ENCODE peak calls at places on chromosome 11, in ten cellular contexts. D is GM12891; O is epithelial cell of esophagus; E is heart left ventricle; C is activated CD4-positive, alpha-beta T cell treated with anti-CD3 and anti-CD28 coated beads, Interleukin-2, amount 10 ng/mL, durations not matched to agents 7 days and 5 days; Z is uterus; A is stimulated activated CD4-positive, alpha-beta T cell treated with anti-CD3 and anti-CD28 coated beads, Interleukin-2, amount 100 ng/mL, for 48 hours; P is RPMI7951; L is NCI-H2081; H is sciatic nerve. V is an unnamed sample.
A peak's percentile ranks its signal among the peaks of the same experiment; 100 is the strongest.

GRCh38 chr11:73143126-73143838 is 1.2 kb upstream of the FCHSD2 start:
- DNase-seq in P (no peak), L (no peak), D (no peak), H (no peak), O (peak; percentile 9), E (no peak), C (no peak), Z (no peak), A (no peak), V (no peak)

GRCh38 chr11:44400431-44400830 is 90.5 kb upstream of the ALX4 start:
- DNase-seq in D (no peak), O (no peak), H (no peak), E (no peak), Z (no peak), C (no peak), L (no peak), A (no peak), P (no peak), V (no peak)

GRCh38 chr11:112002491-112003216 is 22.6 kb upstream of the DLAT start:
- DNase-seq in A (no peak), E (no peak), Z (no peak), C (no peak), P (no peak), H (no peak), L (no peak), O (no peak), D (no peak), V (no peak)

GRCh38 chr11:120798854-120799253 is 225.0 kb upstream of the TBCEL start:
- DNase-seq in L (no peak), Z (no peak), A (no peak), O (no peak), E (no peak), P (no peak), H (no peak), D (no peak), C (no peak), V (no peak)

GRCh38 chr11:2789791-2790580 is 90.2 kb upstream of the KCNQ1OT1 start:
- DNase-seq in D (no peak), O (no peak), Z (peak; percentile 11), C (no peak), E (peak; percentile 13), L (no peak), H (peak; percentile 49), A (no peak), P (no peak), V (no peak)

GRCh38 chr11:2511421-2512369 is 66.9 kb downstream of the KCNQ1 start:
- DNase-seq in A (no peak), E (peak; percentile 72), Z (peak; percentile 13), D (peak; percentile 15), H (peak; percentile 56), P (no peak), L (no peak), O (no peak), C (no peak), V (no peak)

GRCh38 chr11:110069158-110069737 is 23.9 kb upstream of the ZC3H12C start:
- DNase-seq in O (peak; percentile 93), C (no peak), A (no peak), P (peak; percentile 96), Z (no peak), L (peak; percentile 62), D (no peak), E (peak; percentile 77), H (peak; percentile 71), V (peak; percentile 95)

GRCh38 chr11:104113541-104113940 is 50.4 kb downstream of the PDGFD start:
- DNase-seq in H (no peak), Z (no peak), L (no peak), D (no peak), A (no peak), E (no peak), C (no peak), O (no peak), P (no peak), V (no peak)

GRCh38 chr11:7016011-7016410 is 4.1 kb downstream of the ZNF214 start:
- DNase-seq in A (no peak), C (no peak), Z (no peak), P (no peak), O (peak; percentile 75), D (no peak), E (no peak), H (no peak), L (no peak), V (peak; percentile 68)

GRCh38 chr11:68139395-68139794 is 18.2 kb upstream of the CHKA start:
- DNase-seq in C (no peak), L (no peak), Z (no peak), H (no peak), E (no peak), A (no peak), P (no peak), O (no peak), D (no peak), V (no peak)

GRCh38 chr11:103433380-103433779 is 324.2 kb downstream of the DYNC2H1 start:
- DNase-seq in Z (no peak), H (no peak), A (no peak), E (no peak), P (peak; percentile 88), D (no peak), O (peak; percentile 94), L (peak; percentile 10), C (no peak), V (peak; percentile 91)

GRCh38 chr11:103649401-103649895 is 387.0 kb upstream of the DDI1 start:
- DNase-seq in D (no peak), H (no peak), Z (no peak), A (no peak), L (no peak), E (no peak), C (no peak), O (peak; percentile 79), P (no peak), V (peak; percentile 83)

GRCh38 chr11:94664336-94664735 is 97.2 kb downstream of the PIWIL4 start:
- DNase-seq in E (no peak), L (no peak), P (peak; percentile 69), H (no peak), A (no peak), C (no peak), O (no peak), Z (no peak), D (no peak), V (no peak)

GRCh38 chr11:795638-796564 is 2.2 kb downstream of the SLC25A22 start:
- DNase-seq in E (peak; percentile 83), D (peak; percentile 99), L (peak; percentile 19), C (peak; percentile 85), A (peak; percentile 76), P (peak; percentile 88), O (peak; percentile 77), H (peak; percentile 82), Z (peak; percentile 77), V (peak; percentile 66)

GRCh38 chr11:27934830-27935145 is 173.2 kb downstream of the KIF18A start:
- DNase-seq in O (peak; percentile 94), D (no peak), P (peak; percentile 95), H (no peak), L (no peak), C (no peak), E (no peak), A (no peak), Z (no peak), V (peak; percentile 93)

GRCh38 chr11:34124885-34125668 is 19.6 kb downstream of the NAT10 start:
- DNase-seq in A (no peak), E (no peak), H (no peak), D (no peak), Z (no peak), L (no peak), C (no peak), P (no peak), O (no peak), V (no peak)

GRCh38 chr11:78557236-78557635 is 17.4 kb downstream of the NARS2 start:
- DNase-seq in L (no peak), H (no peak), Z (no peak), E (no peak), D (no peak), O (no peak), A (no peak), P (no peak), C (no peak), V (no peak)

GRCh38 chr11:119055901-119056300 is 1.1 kb downstream of the HYOU1 start:
- DNase-seq in Z (no peak), A (no peak), O (peak; percentile 42), H (no peak), D (no peak), C (peak; percentile 16), P (peak; percentile 57), L (peak; percentile 36), E (no peak), V (no peak)

GRCh38 chr11:94401773-94402265 is 600 bp upstream of the GPR83 start:
- DNase-seq in H (no peak), A (no peak), C (no peak), P (no peak), O (no peak), L (no peak), Z (no peak), D (no peak), E (no peak), V (peak; percentile 20)

GRCh38 chr11:61912991-61913698 is 4.2 kb downstream of the RAB3IL1 start:
- DNase-seq in P (no peak), E (peak; percentile 18), Z (peak; percentile 18), H (peak; percentile 53), L (no peak), A (no peak), D (no peak), C (no peak), O (no peak), V (no peak)

V was measured in foreskin keratinocyte.